ENCODE peak calls at places on chromosomes 11 and 22, in seven cellular contexts. X, U, Z, V, K, Y and J are unnamed samples. For H3K4me1, the result is how much of the 10 kb centered on the place peaks cover.

GRCh38 chr22:50226224-50227165 is 18.3 kb downstream of the TUBGCP6 start:
- DNase-seq in K (no peak), V (no peak), Y (no peak), Z (no peak), U (no peak), X (no peak), J (no peak)

GRCh38 chr11:56841210-56841810 is 92.8 kb upstream of the OR9G4 start:
- DNase-seq in X (peak), V (peak), Z (peak), K (no peak), Y (peak), U (peak), J (no peak)

GRCh38 chr22:37126383-37126782 is 16.9 kb upstream of the TMPRSS6 start:
- DNase-seq in X (no peak), K (no peak), V (no peak), U (no peak), Y (peak), Z (no peak), J (no peak)

GRCh38 chr11:2271077-2271326 is 614 bp upstream of the ASCL2 start:
- DNase-seq in K (peak), Y (no peak), Z (peak), V (no peak), U (no peak), X (no peak), J (peak)

GRCh38 chr11:57210731-57211335 is 26.2 kb downstream of the APLNR start:
- DNase-seq in K (no peak), V (no peak), X (no peak), Z (no peak), U (no peak), Y (no peak), J (no peak)

GRCh38 chr11:57781529-57781943 is 19.9 kb downstream of the CTNND1 start:
- DNase-seq in U (no peak), V (peak), K (no peak), Z (peak), X (no peak), Y (no peak), J (no peak)

GRCh38 chr11:79152511-79152910 is 288.3 kb downstream of the TENM4 start:
- DNase-seq in V (no peak), U (peak), K (no peak), Z (no peak), X (no peak), Y (no peak), J (peak)

GRCh38 chr11:102341844-102342318 is 5.1 kb upstream of the BIRC2 start:
- DNase-seq in Z (peak), X (peak), U (peak), Y (peak), K (peak), V (peak), J (peak)

GRCh38 chr11:60169264-60169915 is 13.5 kb downstream of the MS4A6A start:
- DNase-seq in Y (peak), Z (no peak), V (no peak), U (peak), X (peak), K (no peak), J (no peak)

GRCh38 chr11:67213251-67213650 is 53.0 kb upstream of the GRK2 start:
- DNase-seq in K (no peak), U (no peak), Y (no peak), Z (no peak), V (no peak), X (no peak), J (no peak)
- H3K4me3 ChIP-seq in K (no peak), U (no peak), Y (no peak), Z (no peak), V (no peak), X (no peak), J (no peak)

GRCh38 chr11:18088974-18089373 is 16.9 kb downstream of the SAAL1 start:
- DNase-seq in Y (no peak), U (no peak), X (no peak), V (no peak), K (no peak), Z (no peak), J (no peak)

GRCh38 chr11:18091731-18092130 is 14.2 kb downstream of the SAAL1 start:
- DNase-seq in K (no peak), U (peak), Y (no peak), X (peak), Z (no peak), V (peak), J (no peak)

GRCh38 chr11:18093946-18094345 is 11.9 kb downstream of the SAAL1 start:
- DNase-seq in Z (no peak), V (no peak), U (no peak), Y (no peak), K (no peak), X (no peak), J (no peak)

GRCh38 chr11:18088371-18088770 is 17.5 kb downstream of the SAAL1 start:
- DNase-seq in Y (no peak), Z (no peak), U (peak), V (no peak), K (no peak), X (no peak), J (no peak)
- H3K4me1 ChIP-seq in Y (under half), Z (under half), U (under half), V (under half), K (under half), X (under half), J (under half)

GRCh38 chr11:67376022-67376386 is 2.6 kb upstream of the CLCF1 start:
- DNase-seq in U (no peak), X (no peak), Y (no peak), V (no peak), K (no peak), Z (no peak), J (peak)

GRCh38 chr11:67373916-67374570 is 645 bp upstream of the CLCF1 start:
- DNase-seq in Y (peak), K (peak), U (peak), Z (peak), V (peak), X (peak), J (peak)

GRCh38 chr11:67374571-67375276 is 1.3 kb upstream of the CLCF1 start:
- DNase-seq in Y (peak), K (no peak), X (no peak), Z (no peak), U (peak), V (no peak), J (peak)

GRCh38 chr11:67376421-67376820 is 3.0 kb upstream of the CLCF1 start:
- DNase-seq in X (no peak), V (no peak), Y (no peak), Z (no peak), K (no peak), U (no peak), J (no peak)

DNA sequence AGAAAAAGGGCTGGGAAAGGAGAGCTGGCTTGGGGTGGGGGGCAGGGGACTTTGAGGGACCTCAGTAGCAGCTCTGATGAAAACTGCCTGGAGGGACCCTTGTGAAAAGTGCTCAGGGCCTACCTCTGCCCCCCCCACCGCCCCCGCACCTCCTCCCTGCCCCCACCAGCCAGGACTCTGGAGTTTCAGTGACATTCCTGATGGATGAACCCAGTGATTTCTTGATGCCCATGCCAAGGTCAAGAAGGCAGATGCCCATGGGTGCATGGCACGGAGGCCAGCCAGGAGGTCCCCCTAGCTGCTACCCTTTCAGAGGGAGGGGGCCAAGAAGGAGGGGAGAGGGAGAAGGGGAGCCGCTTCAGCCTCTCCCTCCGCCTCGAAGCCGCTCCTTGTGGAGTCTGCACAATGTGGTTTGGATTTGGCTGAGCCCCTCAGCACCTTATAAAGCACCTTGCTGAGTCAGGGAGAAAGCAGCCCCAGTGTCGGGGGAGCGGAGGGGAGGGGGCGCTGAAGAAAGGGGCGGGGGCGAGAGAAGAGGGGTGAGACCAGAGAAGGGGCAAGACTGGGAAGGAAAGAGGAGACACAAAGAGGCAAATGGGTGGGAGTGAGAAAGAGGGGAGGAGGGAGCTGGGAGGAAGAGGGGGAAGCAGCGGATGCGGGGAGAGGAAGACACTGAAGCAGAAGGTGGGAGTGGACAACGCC is 2.1 kb upstream of the CLCF1 start:
- DNase-seq in Z (no peak), X (no peak), K (no peak), V (no peak), U (no peak), Y (peak), J (peak)
- H3K4me3 ChIP-seq in Z (no peak), X (no peak), K (no peak), V (no peak), U (no peak), Y (peak), J (no peak)

GRCh38 chr11:6738590-6738989 is 33.2 kb downstream of the OR2AG2 start:
- DNase-seq in K (no peak), X (no peak), Y (no peak), Z (no peak), U (no peak), V (no peak), J (no peak)
- H3K4me1 ChIP-seq in K (under half), X (under half), Y (under half), Z (under half), U (under half), V (under half), J (under half)

GRCh38 chr11:33161120-33162005 is at the start of gene CSTF3:
- DNase-seq in V (peak), Y (peak), K (peak), X (peak), Z (peak), U (peak), J (peak)

GRCh38 chr11:33158596-33158995 is 2.7 kb downstream of the CSTF3 start:
- DNase-seq in U (no peak), Y (no peak), Z (no peak), V (no peak), X (no peak), K (no peak), J (no peak)

GRCh38 chr11:33160587-33160986 is 693 bp downstream of the CSTF3 start:
- DNase-seq in V (no peak), Y (no peak), U (no peak), X (no peak), Z (no peak), K (no peak), J (no peak)

GRCh38 chr11:33160147-33160546 is 1.1 kb downstream of the CSTF3 start:
- DNase-seq in K (no peak), V (peak), Y (peak), U (peak), X (peak), Z (no peak), J (no peak)

DNA sequence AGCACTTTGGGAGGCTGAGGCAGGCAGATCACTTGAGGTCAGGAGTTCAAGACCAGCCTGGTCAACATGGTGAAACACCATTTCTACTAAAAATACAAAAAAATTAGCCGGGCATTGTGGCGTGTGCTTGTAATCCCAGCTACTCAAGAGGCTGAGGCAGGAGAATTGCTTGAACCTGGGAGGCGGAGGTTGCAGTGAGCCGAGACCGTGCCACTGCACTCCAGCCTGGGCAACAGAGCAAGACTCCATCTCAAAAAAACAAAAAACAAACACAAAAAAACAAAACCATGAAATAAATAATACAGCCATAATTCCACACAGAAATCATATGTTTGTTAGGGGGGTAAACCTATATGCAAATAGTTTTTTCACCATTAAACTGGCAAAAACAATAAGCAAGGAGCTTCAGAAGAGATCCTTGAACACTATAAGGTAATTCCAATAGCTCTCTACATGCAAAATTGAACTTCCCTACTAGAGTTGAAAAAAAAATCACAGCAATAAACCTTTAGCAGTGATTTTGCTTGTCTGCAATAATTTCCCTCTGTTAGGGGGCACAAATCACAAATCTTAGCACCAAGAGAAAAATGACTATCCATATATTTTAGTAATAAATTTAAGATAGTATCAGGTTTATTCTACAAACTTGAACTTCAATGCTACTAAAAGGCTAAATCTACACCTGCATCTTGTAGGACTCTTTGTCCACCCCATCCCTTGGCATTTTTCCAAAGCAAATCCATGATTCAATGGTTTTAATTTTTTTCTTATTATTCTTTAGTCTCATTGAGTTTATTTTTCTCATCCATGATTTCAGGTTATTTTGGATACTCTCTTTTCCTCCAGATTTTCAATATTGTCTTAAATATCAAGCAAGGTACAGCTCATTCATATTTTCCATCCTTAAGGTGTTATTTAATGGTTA is 3.9 kb downstream of the CSTF3 start:
- DNase-seq in U (peak), K (no peak), X (no peak), Z (no peak), Y (no peak), V (no peak), J (no peak)
- H3K4me3 ChIP-seq in U (no peak), K (no peak), X (no peak), Z (no peak), Y (no peak), V (no peak), J (no peak)

GRCh38 chr22:17114173-17114957 is 6.8 kb downstream of the TMEM121B start:
- DNase-seq in K (no peak), Y (no peak), U (no peak), Z (no peak), V (no peak), X (no peak), J (no peak)

GRCh38 chr22:17113600-17113999 is 7.6 kb downstream of the TMEM121B start:
- DNase-seq in X (no peak), Y (no peak), K (no peak), U (no peak), V (no peak), Z (no peak), J (peak)

GRCh38 chr22:17115927-17116326 is 5.2 kb downstream of the TMEM121B start:
- DNase-seq in K (no peak), X (no peak), V (no peak), U (no peak), Z (no peak), Y (no peak), J (no peak)

GRCh38 chr22:17115311-17115710 is 5.8 kb downstream of the TMEM121B start:
- DNase-seq in Y (no peak), U (no peak), X (no peak), K (no peak), Z (no peak), V (no peak), J (peak)

DNA sequence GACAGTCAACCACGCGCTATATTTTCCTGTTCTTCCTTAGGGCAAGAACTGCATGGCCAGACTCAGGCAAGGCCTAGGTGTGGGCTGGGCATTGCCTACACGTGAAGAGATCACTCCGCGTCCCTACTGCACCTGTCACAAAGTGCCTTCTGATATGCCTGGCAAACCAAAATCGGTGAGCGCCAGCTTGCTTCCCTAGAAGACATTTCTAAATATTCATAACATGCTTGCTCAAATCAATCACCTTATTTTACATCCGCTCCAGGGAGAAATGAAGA is 6.3 kb downstream of the TMEM121B start:
- DNase-seq in Z (no peak), K (no peak), U (no peak), Y (no peak), V (no peak), X (no peak), J (no peak)
- H3K4me1 ChIP-seq in Z (half or more), K (under half), U (under half), Y (under half), V (under half), X (under half), J (under half)

GRCh38 chr11:72067266-72067665 is 13.1 kb downstream of the NUMA1 start:
- DNase-seq in V (no peak), U (no peak), Z (no peak), X (no peak), Y (no peak), K (no peak), J (no peak)
- H3K4me3 ChIP-seq in V (no peak), U (no peak), Z (no peak), X (no peak), Y (no peak), K (no peak), J (no peak)

DNA sequence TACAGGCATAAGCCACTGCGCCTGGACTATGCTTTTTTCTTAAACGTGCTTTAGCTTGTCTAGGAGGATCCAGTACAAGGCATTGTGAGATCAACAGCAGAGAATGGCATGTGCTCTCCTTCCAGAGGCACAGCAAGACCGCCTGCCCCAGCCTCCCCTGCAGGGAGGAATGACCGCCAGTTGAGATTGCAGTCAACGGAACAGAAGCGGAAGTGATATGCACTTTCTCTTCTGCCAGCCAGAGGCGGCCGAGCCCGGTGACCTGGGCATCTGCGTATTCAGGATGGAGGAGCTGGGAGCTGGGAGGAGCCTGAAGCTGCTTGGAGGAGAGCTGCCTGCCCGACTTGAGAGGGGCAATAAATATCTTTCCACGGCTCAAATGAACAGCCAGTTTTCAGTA is 243.0 kb downstream of the CTTN start:
- DNase-seq in U (no peak), V (no peak), Z (no peak), K (no peak), Y (no peak), X (peak), J (no peak)
- H3K4me1 ChIP-seq in U (under half), V (under half), Z (under half), K (under half), Y (under half), X (under half), J (under half)